ENCODE peak calls at places on chromosome 7, in four cellular contexts. One of them, this sample, is unnamed.

GRCh38 chr7:17654940-17655339 is 285.4 kb downstream of the SNX13 start:
- DNase-seq in endothelial cell of umbilical vein: peak; percentile 20
- DNase-seq in GM12878: no peak
- DNase-seq in A549: no peak
- DNase-seq in this sample: no peak

GRCh38 chr7:54299426-54299825 is 242.7 kb upstream of the VSTM2A start:
- DNase-seq in endothelial cell of umbilical vein: no peak
- DNase-seq in GM12878: no peak
- DNase-seq in A549: no peak
- DNase-seq in this sample: no peak

GRCh38 chr7:135904282-135904681 is 72.9 kb downstream of the MTPN start:
- DNase-seq in endothelial cell of umbilical vein: no peak
- DNase-seq in GM12878: no peak
- DNase-seq in A549: no peak
- DNase-seq in this sample: no peak

GRCh38 chr7:964401-965231 is 10.1 kb upstream of the ADAP1 start:
- DNase-seq in endothelial cell of umbilical vein: no peak
- DNase-seq in GM12878: no peak
- DNase-seq in A549: no peak
- DNase-seq in this sample: no peak

GRCh38 chr7:7982904-7983303 is 14.3 kb downstream of the GLCCI1 start:
- DNase-seq in endothelial cell of umbilical vein: no peak
- DNase-seq in GM12878: no peak
- DNase-seq in A549: no peak
- DNase-seq in this sample: no peak

GRCh38 chr7:114630186-114630824 is 215.7 kb downstream of the FOXP2 start:
- DNase-seq in endothelial cell of umbilical vein: no peak
- DNase-seq in GM12878: no peak
- DNase-seq in A549: no peak
- DNase-seq in this sample: no peak

GRCh38 chr7:135859548-135859947 is 110.9 kb upstream of the FAM180A start:
- DNase-seq in endothelial cell of umbilical vein: no peak
- DNase-seq in GM12878: no peak
- DNase-seq in A549: no peak
- DNase-seq in this sample: no peak

GRCh38 chr7:115940462-115941060 is 90.0 kb downstream of the TFEC start:
- DNase-seq in endothelial cell of umbilical vein: no peak
- DNase-seq in GM12878: no peak
- DNase-seq in A549: no peak
- DNase-seq in this sample: no peak

GRCh38 chr7:120186688-120187087 is 86.3 kb upstream of the KCND2 start:
- DNase-seq in endothelial cell of umbilical vein: no peak
- DNase-seq in GM12878: no peak
- DNase-seq in A549: no peak
- DNase-seq in this sample: no peak

GRCh38 chr7:1024876-1025746 is 19.2 kb upstream of the GPR146 start:
- DNase-seq in endothelial cell of umbilical vein: no peak
- DNase-seq in GM12878: no peak
- DNase-seq in A549: no peak
- DNase-seq in this sample: peak; percentile 40

GRCh38 chr7:144256112-144256511 is 8.5 kb downstream of the OR2A7 start:
- DNase-seq in endothelial cell of umbilical vein: peak; percentile 13
- DNase-seq in GM12878: no peak
- DNase-seq in A549: no peak
- DNase-seq in this sample: peak; percentile 12

GRCh38 chr7:42691030-42691639 is 220.7 kb downstream of the C7orf25 start:
- DNase-seq in endothelial cell of umbilical vein: peak; percentile 32
- DNase-seq in GM12878: no peak
- DNase-seq in A549: peak; percentile 6
- DNase-seq in this sample: peak; percentile 57

GRCh38 chr7:152893801-152894294 is 134.3 kb downstream of the ACTR3B start:
- DNase-seq in endothelial cell of umbilical vein: no peak
- DNase-seq in GM12878: no peak
- DNase-seq in A549: no peak
- DNase-seq in this sample: no peak

DNA sequence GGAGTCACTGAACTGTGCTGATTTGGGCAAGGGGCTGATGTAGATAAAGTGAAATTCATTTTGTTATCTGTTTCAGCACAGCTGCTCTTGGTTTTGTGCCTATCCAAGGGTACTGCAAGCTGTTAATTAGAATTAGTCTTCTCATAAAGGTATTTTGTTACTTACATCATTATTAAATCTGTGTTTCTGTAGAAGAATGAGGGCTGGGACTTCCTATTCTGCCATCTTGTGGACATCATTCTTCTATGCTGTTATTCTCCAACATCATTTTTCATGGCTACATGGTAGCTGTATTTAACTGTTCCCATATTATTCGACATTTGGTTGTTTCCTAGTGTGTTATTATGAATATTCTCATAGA is 76.2 kb upstream of the CCDC71L start:
- DNase-seq in endothelial cell of umbilical vein: peak; percentile 72
- DNase-seq in GM12878: no peak
- DNase-seq in A549: no peak
- DNase-seq in this sample: peak; percentile 40
- TF ChIP-seq CTCF in endothelial cell of umbilical vein: peak; percentile 9
- TF ChIP-seq CTCF in GM12878: peak; percentile 14
- TF ChIP-seq CTCF in A549: peak; percentile 46
- TF ChIP-seq CTCF in this sample: no peak

GRCh38 chr7:100582041-100582579 is 3.8 kb downstream of the LRCH4 start:
- DNase-seq in endothelial cell of umbilical vein: no peak
- DNase-seq in GM12878: no peak
- DNase-seq in A549: no peak
- DNase-seq in this sample: no peak

GRCh38 chr7:100584046-100584676 is 1.8 kb downstream of the LRCH4 start:
- DNase-seq in endothelial cell of umbilical vein: no peak
- DNase-seq in GM12878: no peak
- DNase-seq in A549: no peak
- DNase-seq in this sample: peak; percentile 83

GRCh38 chr7:100582650-100583049 is 3.3 kb downstream of the LRCH4 start:
- DNase-seq in endothelial cell of umbilical vein: no peak
- DNase-seq in GM12878: no peak
- DNase-seq in A549: no peak
- DNase-seq in this sample: no peak

GRCh38 chr7:100584677-100585510 is 1.0 kb downstream of the LRCH4 start:
- DNase-seq in endothelial cell of umbilical vein: peak; percentile 68
- DNase-seq in GM12878: no peak
- DNase-seq in A549: no peak
- DNase-seq in this sample: peak; percentile 53

GRCh38 chr7:100583132-100584045 is 2.5 kb downstream of the LRCH4 start:
- DNase-seq in endothelial cell of umbilical vein: peak; percentile 50
- DNase-seq in GM12878: peak; percentile 44
- DNase-seq in A549: no peak
- DNase-seq in this sample: peak; percentile 100
- H3K4me3 ChIP-seq in endothelial cell of umbilical vein: no peak overlapping the region
- H3K4me3 ChIP-seq in GM12878: peak overlapping the region; percentile 83
- H3K4me3 ChIP-seq in A549: no peak overlapping the region
- H3K4me3 ChIP-seq in this sample: peak overlapping the region; percentile 93

DNA sequence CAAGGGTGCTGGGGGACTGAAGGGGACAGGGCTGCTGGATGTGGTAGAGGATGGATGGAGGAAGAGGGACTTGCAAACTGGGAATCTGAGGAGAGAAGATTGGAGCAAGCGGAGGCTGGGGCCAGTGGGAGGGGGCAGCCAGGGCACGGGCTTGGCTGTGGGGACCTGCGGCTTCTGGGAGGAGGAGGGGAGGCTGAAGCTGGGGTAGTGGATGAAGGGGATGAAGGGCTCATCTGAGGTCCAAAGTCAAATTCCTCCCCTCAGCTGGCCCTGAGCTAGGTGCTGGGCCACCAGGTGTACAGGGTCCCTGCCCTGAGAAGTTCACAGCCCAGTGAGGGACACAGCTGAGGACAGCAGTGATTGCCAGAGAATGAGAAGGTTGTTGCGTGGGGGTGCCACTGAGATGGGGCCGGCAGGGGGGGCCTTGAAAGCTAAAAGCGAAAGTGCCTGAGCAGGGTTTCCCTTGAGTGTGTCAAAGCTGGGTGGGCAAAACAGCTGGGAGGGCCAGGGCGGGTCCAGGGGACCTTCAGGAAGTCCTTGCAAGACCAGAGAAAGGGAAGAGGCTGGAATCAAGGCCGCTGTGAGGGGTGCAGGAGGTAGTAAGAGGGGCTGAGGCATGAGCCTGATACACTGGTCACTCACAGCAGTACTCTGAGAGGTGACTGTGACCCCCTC is 75.2 kb downstream of the MYL10 start:
- DNase-seq in endothelial cell of umbilical vein: no peak
- DNase-seq in GM12878: no peak
- DNase-seq in A549: no peak
- DNase-seq in this sample: no peak
- TF ChIP-seq MYC in endothelial cell of umbilical vein: no peak
- TF ChIP-seq MYC in GM12878: no peak
- TF ChIP-seq MYC in A549: no peak
- TF ChIP-seq MYC in this sample: no peak

GRCh38 chr7:155404976-155405375 is 53.0 kb upstream of the EN2 start:
- DNase-seq in endothelial cell of umbilical vein: no peak
- DNase-seq in GM12878: no peak
- DNase-seq in A549: no peak
- DNase-seq in this sample: no peak

GRCh38 chr7:155407799-155408198 is 50.1 kb upstream of the EN2 start:
- DNase-seq in endothelial cell of umbilical vein: no peak
- DNase-seq in GM12878: no peak
- DNase-seq in A549: no peak
- DNase-seq in this sample: no peak

GRCh38 chr7:155402941-155403340 is 55.0 kb upstream of the EN2 start:
- DNase-seq in endothelial cell of umbilical vein: no peak
- DNase-seq in GM12878: no peak
- DNase-seq in A549: no peak
- DNase-seq in this sample: no peak

GRCh38 chr7:155408657-155409586 is 49.0 kb upstream of the EN2 start:
- DNase-seq in endothelial cell of umbilical vein: no peak
- DNase-seq in GM12878: no peak
- DNase-seq in A549: no peak
- DNase-seq in this sample: peak; percentile 24

GRCh38 chr7:155405399-155406318 is 52.3 kb upstream of the EN2 start:
- DNase-seq in endothelial cell of umbilical vein: no peak
- DNase-seq in GM12878: no peak
- DNase-seq in A549: peak; percentile 41
- DNase-seq in this sample: peak; percentile 45
- TF ChIP-seq CTCF in endothelial cell of umbilical vein: no peak
- TF ChIP-seq CTCF in GM12878: no peak
- TF ChIP-seq CTCF in A549: no peak
- TF ChIP-seq CTCF in this sample: peak; percentile 9

GRCh38 chr7:28685660-28686417 is 272.3 kb downstream of the TRIL start:
- DNase-seq in endothelial cell of umbilical vein: peak; percentile 99
- DNase-seq in GM12878: no peak
- DNase-seq in A549: peak; percentile 78
- DNase-seq in this sample: peak; percentile 85
- H3K4me3 ChIP-seq in endothelial cell of umbilical vein: peak overlapping the region; percentile 83
- H3K4me3 ChIP-seq in GM12878: peak overlapping the region; percentile 36
- H3K4me3 ChIP-seq in A549: peak overlapping the region; percentile 39
- H3K4me3 ChIP-seq in this sample: no peak overlapping the region

DNA sequence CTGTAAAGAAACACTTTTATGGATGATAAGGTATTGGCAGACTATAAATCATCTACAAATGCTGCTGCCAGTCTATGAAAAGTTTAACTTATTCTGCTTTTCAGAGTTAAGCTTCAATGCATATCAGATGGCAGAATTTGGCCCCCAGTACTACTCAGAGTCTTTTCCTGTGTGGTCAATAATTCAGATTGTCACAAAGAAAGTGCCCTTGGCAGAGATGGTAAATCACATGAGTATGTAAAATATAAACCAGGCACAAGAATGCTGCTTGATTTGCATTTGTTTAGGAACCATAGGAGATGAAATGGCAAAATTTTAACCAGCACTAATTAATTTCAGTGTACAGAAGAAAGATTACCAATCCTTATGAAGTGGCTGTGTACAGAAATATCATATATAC is 818.3 kb upstream of the POT1 start:
- DNase-seq in endothelial cell of umbilical vein: no peak
- DNase-seq in GM12878: no peak
- DNase-seq in A549: no peak
- DNase-seq in this sample: no peak
- TF ChIP-seq MYC in endothelial cell of umbilical vein: no peak
- TF ChIP-seq MYC in GM12878: no peak
- TF ChIP-seq MYC in A549: no peak
- TF ChIP-seq MYC in this sample: no peak

DNA sequence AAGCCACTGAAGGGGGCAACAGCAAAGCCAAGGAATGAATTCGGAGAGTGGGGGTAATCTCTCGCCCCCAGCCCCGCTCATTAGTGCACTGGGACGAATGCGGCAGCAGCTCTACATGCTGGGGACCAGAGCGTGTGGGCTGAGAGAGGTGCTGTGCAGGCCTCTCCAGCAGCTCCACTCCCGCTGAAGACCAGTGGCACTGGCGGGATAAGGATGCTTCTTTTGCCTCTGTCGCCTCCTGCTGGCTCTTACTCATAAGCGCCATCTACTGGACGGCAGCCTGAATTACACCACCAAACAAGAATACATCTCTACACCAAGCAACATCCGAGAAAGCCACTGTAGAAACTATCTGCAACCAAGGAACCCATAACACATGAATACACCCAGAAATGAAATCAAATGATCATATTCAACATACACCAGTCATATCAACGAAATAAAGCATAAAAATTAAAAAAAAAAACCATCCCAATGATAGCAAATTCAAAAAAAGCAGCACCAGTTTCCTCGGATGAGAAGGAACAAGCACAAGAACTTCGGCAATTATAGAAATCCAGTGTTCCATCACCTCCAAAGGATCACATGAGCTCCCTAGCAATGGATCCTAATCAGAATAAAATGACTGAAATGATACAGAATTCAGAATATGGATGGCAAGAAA is 79.0 kb upstream of the TMEM168 start:
- DNase-seq in endothelial cell of umbilical vein: peak; percentile 51
- DNase-seq in GM12878: peak; percentile 9
- DNase-seq in A549: peak; percentile 40
- DNase-seq in this sample: peak; percentile 78
- TF ChIP-seq CTCF in endothelial cell of umbilical vein: peak; percentile 93
- TF ChIP-seq CTCF in GM12878: peak; percentile 79
- TF ChIP-seq CTCF in A549: peak; percentile 63
- TF ChIP-seq CTCF in this sample: peak; percentile 98

GRCh38 chr7:27116962-27117686 is 13.4 kb downstream of the HOXA4 start:
- DNase-seq in endothelial cell of umbilical vein: peak; percentile 60
- DNase-seq in GM12878: no peak
- DNase-seq in A549: no peak
- DNase-seq in this sample: no peak
- H3K4me3 ChIP-seq in endothelial cell of umbilical vein: peak overlapping the region; percentile 91
- H3K4me3 ChIP-seq in GM12878: no peak overlapping the region
- H3K4me3 ChIP-seq in A549: peak overlapping the region; percentile 44
- H3K4me3 ChIP-seq in this sample: no peak overlapping the region

GRCh38 chr7:77242068-77242467 is 42.4 kb upstream of the FGL2 start:
- DNase-seq in endothelial cell of umbilical vein: no peak
- DNase-seq in GM12878: no peak
- DNase-seq in A549: no peak
- DNase-seq in this sample: peak; percentile 36

GRCh38 chr7:77242535-77242934 is 42.9 kb upstream of the FGL2 start:
- DNase-seq in endothelial cell of umbilical vein: no peak
- DNase-seq in GM12878: no peak
- DNase-seq in A549: no peak
- DNase-seq in this sample: peak; percentile 54

GRCh38 chr7:77245015-77245755 is 45.6 kb upstream of the FGL2 start:
- DNase-seq in endothelial cell of umbilical vein: no peak
- DNase-seq in GM12878: no peak
- DNase-seq in A549: no peak
- DNase-seq in this sample: peak; percentile 86

GRCh38 chr7:77246031-77246430 is 46.4 kb upstream of the FGL2 start:
- DNase-seq in endothelial cell of umbilical vein: no peak
- DNase-seq in GM12878: no peak
- DNase-seq in A549: no peak
- DNase-seq in this sample: peak; percentile 63

GRCh38 chr7:77244222-77244934 is 44.8 kb upstream of the FGL2 start:
- DNase-seq in endothelial cell of umbilical vein: no peak
- DNase-seq in GM12878: no peak
- DNase-seq in A549: no peak
- DNase-seq in this sample: peak; percentile 74
- TF ChIP-seq MYC in endothelial cell of umbilical vein: no peak
- TF ChIP-seq MYC in GM12878: no peak
- TF ChIP-seq MYC in A549: no peak
- TF ChIP-seq MYC in this sample: peak; percentile 20

GRCh38 chr7:148485618-148486017 is 104.9 kb upstream of the C7orf33 start:
- DNase-seq in endothelial cell of umbilical vein: no peak
- DNase-seq in GM12878: no peak
- DNase-seq in A549: no peak
- DNase-seq in this sample: no peak
- TF ChIP-seq CTCF in endothelial cell of umbilical vein: no peak
- TF ChIP-seq CTCF in GM12878: no peak
- TF ChIP-seq CTCF in A549: peak; percentile 24
- TF ChIP-seq CTCF in this sample: no peak

This sample was measured in NB4.